ENCODE peak calls at places on chromosomes 4 and X, in ten cellular contexts. T is T-helper 1 cell; H is GM20000; C is Daoy; B is psoas muscle; J is Ammon's horn; U is frontal cortex; X is Right ventricle myocardium superior; D is activated naive CD8-positive, alpha-beta T cell treated with anti-CD3 and anti-CD28 coated beads, Interleukin-2, amount 50 U/mL, for 24 hours; V is A549. A is an unnamed sample.

GRCh38 chr4:44493924-44494323 is 45.3 kb upstream of the KCTD8 start:
- DNase-seq in T (no peak), H (peak; percentile 9), C (no peak), B (no peak), J (peak; percentile 8), U (no peak), X (no peak), D (no peak), V (peak; percentile 1), A (no peak)

GRCh38 chr4:37447886-37448285 is 203.3 kb downstream of the NWD2 start:
- DNase-seq in T (no peak), H (no peak), C (no peak), B (no peak), J (no peak), U (no peak), X (no peak), D (no peak), V (no peak), A (no peak)

GRCh38 chrX:53045002-53045401 is 3.6 kb upstream of the GPR173 start:
- DNase-seq in T (no peak), H (no peak), C (no peak), B (no peak), J (no peak), U (no peak), X (no peak), D (no peak), V (no peak), A (no peak)

GRCh38 chrX:41334866-41335589 is 1.1 kb downstream of the DDX3X start:
- DNase-seq in T (peak; percentile 39), H (peak; percentile 43), C (peak; percentile 36), B (peak; percentile 85), J (peak; percentile 15), U (peak; percentile 51), X (peak; percentile 68), D (peak; percentile 59), V (peak; percentile 33), A (peak; percentile 79)

GRCh38 chrX:47854474-47854873 is 17.8 kb downstream of the ZNF81 start:
- DNase-seq in T (no peak), H (no peak), C (no peak), B (no peak), J (peak; percentile 53), U (no peak), X (peak; percentile 41), D (peak; percentile 8), V (no peak), A (peak; percentile 16)

GRCh38 chr4:7101692-7102515 is 34.0 kb upstream of the GRPEL1 start:
- DNase-seq in T (no peak), H (peak; percentile 82), C (peak; percentile 79), B (peak; percentile 80), J (peak; percentile 91), U (peak; percentile 75), X (peak; percentile 81), D (peak; percentile 66), V (peak; percentile 77), A (peak; percentile 79)

GRCh38 chr4:6688879-6689505 is 4.7 kb upstream of the S100P start:
- DNase-seq in T (peak; percentile 61), H (peak; percentile 83), C (peak; percentile 94), B (no peak), J (no peak), U (no peak), X (no peak), D (peak; percentile 76), V (peak; percentile 77), A (no peak)

GRCh38 chr4:146545102-146545501 is 23.4 kb upstream of the SLC10A7 start:
- DNase-seq in T (no peak), H (peak; percentile 18), C (no peak), B (no peak), J (no peak), U (no peak), X (no peak), D (no peak), V (peak; percentile 13), A (no peak)

GRCh38 chr4:140260227-140260626 is 106.2 kb upstream of the MAML3 start:
- DNase-seq in T (no peak), H (no peak), C (peak; percentile 46), B (no peak), J (no peak), U (no peak), X (no peak), D (no peak), V (peak; percentile 20), A (no peak)

GRCh38 chr4:73901031-73901430 is 31.8 kb downstream of the CXCL1 start:
- DNase-seq in T (no peak), H (no peak), C (peak; percentile 23), B (no peak), J (no peak), U (no peak), X (no peak), D (no peak), V (no peak), A (no peak)

GRCh38 chrX:68833855-68834331 is 5.1 kb downstream of the EFNB1 start:
- DNase-seq in T (no peak), H (no peak), C (no peak), B (no peak), J (no peak), U (no peak), X (no peak), D (no peak), V (no peak), A (no peak)

GRCh38 chr4:38119663-38120374 is 159.6 kb downstream of the PTTG2 start:
- DNase-seq in T (no peak), H (no peak), C (peak; percentile 72), B (no peak), J (no peak), U (no peak), X (peak; percentile 53), D (no peak), V (no peak), A (no peak)

GRCh38 chrX:22093550-22093949 is 61.4 kb downstream of the PHEX start:
- DNase-seq in T (no peak), H (no peak), C (no peak), B (no peak), J (no peak), U (no peak), X (no peak), D (no peak), V (no peak), A (no peak)

GRCh38 chr4:71694946-71695345 is 88.9 kb downstream of the GC start:
- DNase-seq in T (no peak), H (no peak), C (no peak), B (no peak), J (no peak), U (no peak), X (no peak), D (no peak), V (no peak), A (no peak)

GRCh38 chr4:73508651-73509050 is 27.1 kb downstream of the AFM start:
- DNase-seq in T (no peak), H (no peak), C (no peak), B (no peak), J (no peak), U (no peak), X (no peak), D (no peak), V (no peak), A (no peak)

GRCh38 chr4:154529737-154530136 is 20.5 kb downstream of the PLRG1 start:
- DNase-seq in T (no peak), H (no peak), C (no peak), B (no peak), J (no peak), U (no peak), X (no peak), D (no peak), V (no peak), A (no peak)

GRCh38 chrX:57044226-57044625 is 48.9 kb upstream of the SPIN3 start:
- DNase-seq in T (no peak), H (no peak), C (no peak), B (no peak), J (no peak), U (no peak), X (no peak), D (no peak), V (no peak), A (no peak)

A was measured in heart left ventricle.